ENCODE peak calls at places on chromosome 11, in four cellular contexts. D, M, F and U are unnamed samples. For H3K4me1, the result is how much of the 10 kb centered on the place peaks cover.

GRCh38 chr11:70680781-70681281 is 282.5 kb downstream of the CTTN start:
- DNase-seq in M (no peak), D (no peak), F (no peak), U (no peak)

GRCh38 chr11:36713715-36714114 is 115.7 kb upstream of the RAG2 start:
- DNase-seq in M (no peak), D (no peak), F (no peak), U (no peak)

GRCh38 chr11:77211594-77212251 is 83.7 kb downstream of the MYO7A start:
- DNase-seq in F (no peak), D (no peak), M (no peak), U (no peak)

GRCh38 chr11:8253566-8253965 is 10.1 kb downstream of the LMO1 start:
- DNase-seq in F (peak), D (no peak), M (no peak), U (no peak)

GRCh38 chr11:3735827-3736226 is 61.5 kb downstream of the NUP98 start:
- DNase-seq in M (no peak), D (no peak), F (no peak), U (no peak)

GRCh38 chr11:120229451-120230424 is 10.2 kb upstream of the POU2F3 start:
- DNase-seq in F (no peak), M (peak), D (no peak), U (no peak)

GRCh38 chr11:89477175-89477574 is 14.0 kb downstream of the NOX4 start:
- DNase-seq in M (peak), F (no peak), D (no peak), U (no peak)

GRCh38 chr11:47904048-47904447 is 55.9 kb upstream of the NUP160 start:
- DNase-seq in D (no peak), M (no peak), F (no peak), U (no peak)

GRCh38 chr11:128405693-128406364 is 181.5 kb downstream of the ETS1 start:
- DNase-seq in D (no peak), F (no peak), M (no peak), U (no peak)

GRCh38 chr11:94557992-94558391 is 9.2 kb upstream of the PIWIL4 start:
- DNase-seq in D (no peak), F (no peak), M (no peak), U (no peak)

GRCh38 chr11:129992161-129992944 is 10.3 kb downstream of the PRDM10 start:
- DNase-seq in F (peak), D (no peak), M (peak), U (no peak)

GRCh38 chr11:30635401-30635989 is 49.3 kb upstream of the MPPED2 start:
- DNase-seq in F (peak), M (no peak), D (no peak), U (no peak)

GRCh38 chr11:18775492-18776292 is 15.9 kb downstream of the PTPN5 start:
- DNase-seq in D (no peak), M (peak), F (peak), U (peak)

GRCh38 chr11:79244175-79244804 is 196.5 kb downstream of the TENM4 start:
- DNase-seq in F (no peak), D (no peak), M (no peak), U (no peak)

GRCh38 chr11:114059278-114059983 is at the start of gene ZBTB16:
- DNase-seq in D (no peak), M (no peak), F (peak), U (peak)

GRCh38 chr11:126039485-126040271 is 23.0 kb downstream of the CDON start:
- DNase-seq in D (no peak), F (no peak), M (no peak), U (no peak)

GRCh38 chr11:63610604-63611394 is 3.4 kb downstream of the PLAAT3 start:
- DNase-seq in D (no peak), M (no peak), F (peak), U (peak)

GRCh38 chr11:70066136-70066520 is 12.0 kb upstream of the ANO1 start:
- DNase-seq in F (peak), M (no peak), D (no peak), U (no peak)

GRCh38 chr11:88100161-88100560 is 75.1 kb downstream of the RAB38 start:
- DNase-seq in M (no peak), F (no peak), D (no peak), U (no peak)

GRCh38 chr11:118045191-118045590 is 31.7 kb upstream of the TMPRSS4 start:
- DNase-seq in D (no peak), M (no peak), F (no peak), U (no peak)

GRCh38 chr11:69009441-69010211 is 3.4 kb downstream of the MRGPRF start:
- DNase-seq in F (no peak), D (no peak), M (no peak), U (no peak)

GRCh38 chr11:69012092-69013008 is 696 bp downstream of the MRGPRF start:
- DNase-seq in F (peak), M (no peak), D (no peak), U (no peak)

GRCh38 chr11:69010361-69010891 is 2.6 kb downstream of the MRGPRF start:
- DNase-seq in M (no peak), D (no peak), F (no peak), U (no peak)

GRCh38 chr11:69011624-69012091 is 1.4 kb downstream of the MRGPRF start:
- DNase-seq in M (no peak), D (no peak), F (no peak), U (no peak)

DNA sequence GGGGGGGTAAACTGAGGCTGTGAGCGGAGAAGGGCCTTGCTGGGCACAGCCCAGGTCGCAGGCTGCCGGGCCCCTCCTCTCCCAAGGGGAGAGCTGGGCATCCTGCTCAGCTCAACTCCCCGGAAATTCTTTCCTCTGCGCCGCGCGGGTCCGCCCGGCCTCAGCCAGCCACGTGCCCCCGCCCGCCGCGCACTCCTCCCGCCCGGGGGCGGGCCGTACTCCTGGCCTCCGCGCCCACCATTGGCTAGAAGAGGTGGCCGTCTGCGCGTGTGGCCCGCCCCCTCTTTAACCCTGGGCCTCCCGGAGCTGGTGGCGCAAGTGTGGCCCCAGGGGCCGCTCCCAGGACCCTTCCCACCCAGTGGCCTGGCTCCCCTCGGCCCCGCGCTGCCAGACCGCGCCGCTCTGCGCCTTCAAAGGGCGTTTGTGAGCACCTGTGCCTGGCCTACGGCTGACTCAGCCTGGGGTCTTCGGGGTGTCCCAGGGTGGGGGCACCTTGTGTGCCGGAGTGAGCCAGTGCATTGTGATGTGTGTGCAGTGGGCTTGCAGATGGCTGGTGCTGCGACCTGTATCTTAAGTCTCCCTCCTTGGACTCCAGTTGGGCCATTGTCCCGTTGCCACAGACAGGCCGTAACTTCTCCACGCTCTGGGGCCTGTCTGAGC is 2.0 kb downstream of the MRGPRF start:
- DNase-seq in D (no peak), M (no peak), F (peak), U (no peak)
- TF ChIP-seq ZNF274 in D (no peak), M (no peak), F (no peak), U (no peak)

GRCh38 chr11:134913999-134914590 is 502.1 kb upstream of the B3GAT1 start:
- DNase-seq in F (no peak), D (no peak), M (no peak), U (no peak)

GRCh38 chr11:134916829-134917228 is 504.8 kb upstream of the B3GAT1 start:
- DNase-seq in F (no peak), D (no peak), M (no peak), U (no peak)

GRCh38 chr11:134915881-134916280 is 503.8 kb upstream of the B3GAT1 start:
- DNase-seq in M (no peak), F (no peak), D (no peak), U (no peak)

GRCh38 chr11:134916421-134916820 is 504.4 kb upstream of the B3GAT1 start:
- DNase-seq in F (no peak), M (no peak), D (no peak), U (no peak)

GRCh38 chr11:134915212-134915611 is 503.2 kb upstream of the B3GAT1 start:
- DNase-seq in D (no peak), M (no peak), F (no peak), U (no peak)
- H3K4me1 ChIP-seq in D (under half), M (under half), F (under half), U (under half)

GRCh38 chr11:121418625-121419114 is 33.4 kb upstream of the SORL1 start:
- DNase-seq in M (no peak), D (no peak), F (no peak), U (no peak)
- TF ChIP-seq SUZ12 in M (no peak), D (no peak), F (no peak), U (no peak)

GRCh38 chr11:115871161-115871750 is 367.0 kb upstream of the CADM1 start:
- DNase-seq in F (no peak), D (no peak), M (no peak), U (no peak)
- TF ChIP-seq ZNF274 in F (no peak), D (no peak), M (no peak), U (no peak)

GRCh38 chr11:31817621-31818493 is 6.7 kb upstream of the PAX6 start:
- DNase-seq in F (peak), D (no peak), M (no peak), U (no peak)

GRCh38 chr11:31817054-31817620 is 6.0 kb upstream of the PAX6 start:
- DNase-seq in F (peak), D (no peak), M (no peak), U (no peak)

GRCh38 chr11:31816467-31817053 is 5.4 kb upstream of the PAX6 start:
- DNase-seq in M (no peak), D (no peak), F (peak), U (no peak)

GRCh38 chr11:31813961-31814868 is 3.1 kb upstream of the PAX6 start:
- DNase-seq in F (peak), D (no peak), M (no peak), U (no peak)

DNA sequence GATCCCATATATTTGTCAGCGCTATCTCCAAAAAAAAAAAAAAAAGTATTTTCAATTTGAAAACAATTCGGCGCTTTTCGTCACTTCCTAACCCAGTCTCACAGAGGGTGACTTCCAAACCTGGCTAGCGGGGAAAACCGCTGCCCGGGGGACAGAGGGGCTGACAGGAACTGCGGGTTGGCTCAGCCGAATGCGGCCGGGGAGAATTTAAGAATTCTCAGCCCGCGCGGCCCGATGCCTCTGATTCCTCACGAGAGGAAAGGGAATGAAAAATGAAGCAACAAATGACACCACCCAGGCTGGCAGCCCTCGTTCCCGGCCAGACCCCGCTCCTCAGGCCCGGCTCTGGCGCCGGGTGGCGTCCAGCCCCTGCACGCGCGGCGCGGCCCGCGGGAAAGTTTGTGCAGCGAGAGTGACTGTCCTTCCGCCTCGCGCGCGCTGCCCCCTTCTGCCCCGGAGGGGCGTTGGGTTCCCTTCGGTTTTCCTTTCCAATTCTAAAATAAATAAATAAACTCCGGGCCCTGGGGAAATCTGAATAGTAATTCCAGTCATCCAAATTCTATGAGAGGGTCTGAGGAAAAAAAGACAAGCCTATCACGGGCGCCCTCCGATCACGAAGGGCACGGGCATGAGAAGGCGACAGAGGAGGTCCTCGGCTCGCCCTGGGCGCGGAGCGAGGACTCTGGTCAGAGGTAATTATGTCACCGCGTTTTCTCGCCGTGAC is 4.8 kb upstream of the PAX6 start:
- DNase-seq in M (no peak), F (peak), D (no peak), U (no peak)
- H3K4me1 ChIP-seq in M (half or more), F (under half), D (under half), U (under half)

GRCh38 chr11:75174781-75175370 is 24.0 kb downstream of the SLCO2B1 start:
- DNase-seq in D (no peak), F (no peak), M (no peak), U (no peak)
- TF ChIP-seq SUZ12 in D (no peak), F (no peak), M (no peak), U (no peak)